ENCODE peak calls at places on chromosomes 13 and 19, in six cellular contexts. One of them, this sample, is unnamed.

GRCh38 chr13:48155850-48156249 is 60.9 kb upstream of the MED4 start:
- DNase-seq in fibroblast of lung: peak; percentile 73
- DNase-seq in GM23248: peak; percentile 82
- DNase-seq in H9: no peak
- DNase-seq in neuronal stem cell: no peak
- DNase-seq in endodermal cell: no peak
- DNase-seq in this sample: peak; percentile 72

GRCh38 chr13:79306650-79307049 is 99.4 kb downstream of the RBM26 start:
- DNase-seq in fibroblast of lung: no peak
- DNase-seq in GM23248: no peak
- DNase-seq in H9: no peak
- DNase-seq in neuronal stem cell: no peak
- DNase-seq in endodermal cell: no peak
- DNase-seq in this sample: no peak

GRCh38 chr13:35804901-35805300 is 326.3 kb downstream of the DCLK1 start:
- DNase-seq in fibroblast of lung: peak; percentile 45
- DNase-seq in GM23248: peak; percentile 57
- DNase-seq in H9: no peak
- DNase-seq in neuronal stem cell: no peak
- DNase-seq in endodermal cell: no peak
- DNase-seq in this sample: no peak

GRCh38 chr19:4455742-4456565 is 1.6 kb downstream of the UBXN6 start:
- DNase-seq in fibroblast of lung: peak; percentile 61
- DNase-seq in GM23248: peak; percentile 92
- DNase-seq in H9: no peak
- DNase-seq in neuronal stem cell: no peak
- DNase-seq in endodermal cell: peak; percentile 56
- DNase-seq in this sample: peak; percentile 41

GRCh38 chr19:45528744-45529453 is 21.6 kb downstream of the VASP start:
- DNase-seq in fibroblast of lung: peak; percentile 44
- DNase-seq in GM23248: no peak
- DNase-seq in H9: peak; percentile 95
- DNase-seq in neuronal stem cell: no peak
- DNase-seq in endodermal cell: peak; percentile 97
- DNase-seq in this sample: peak; percentile 86

GRCh38 chr13:61768175-61768574 is 352.5 kb upstream of the PCDH20 start:
- DNase-seq in fibroblast of lung: no peak
- DNase-seq in GM23248: no peak
- DNase-seq in H9: no peak
- DNase-seq in neuronal stem cell: no peak
- DNase-seq in endodermal cell: no peak
- DNase-seq in this sample: no peak

GRCh38 chr19:41193420-41194156 is 569 bp downstream of the CYP2S1 start:
- DNase-seq in fibroblast of lung: no peak
- DNase-seq in GM23248: no peak
- DNase-seq in H9: no peak
- DNase-seq in neuronal stem cell: no peak
- DNase-seq in endodermal cell: peak; percentile 70
- DNase-seq in this sample: peak; percentile 10

GRCh38 chr19:28426902-28427232 is 786.1 kb downstream of the UQCRFS1 start:
- DNase-seq in fibroblast of lung: peak; percentile 80
- DNase-seq in GM23248: peak; percentile 66
- DNase-seq in H9: peak; percentile 73
- DNase-seq in neuronal stem cell: no peak
- DNase-seq in endodermal cell: no peak
- DNase-seq in this sample: no peak

GRCh38 chr13:95603887-95604533 is 40.5 kb downstream of the DZIP1 start:
- DNase-seq in fibroblast of lung: peak; percentile 80
- DNase-seq in GM23248: peak; percentile 10
- DNase-seq in H9: no peak
- DNase-seq in neuronal stem cell: no peak
- DNase-seq in endodermal cell: no peak
- DNase-seq in this sample: peak; percentile 85

GRCh38 chr19:6995054-6995453 is 26.2 kb downstream of the MBD3L2B start:
- DNase-seq in fibroblast of lung: no peak
- DNase-seq in GM23248: no peak
- DNase-seq in H9: no peak
- DNase-seq in neuronal stem cell: no peak
- DNase-seq in endodermal cell: no peak
- DNase-seq in this sample: no peak

GRCh38 chr13:73215807-73216206 is 157.0 kb downstream of the KLF5 start:
- DNase-seq in fibroblast of lung: peak; percentile 91
- DNase-seq in GM23248: peak; percentile 71
- DNase-seq in H9: no peak
- DNase-seq in neuronal stem cell: no peak
- DNase-seq in endodermal cell: no peak
- DNase-seq in this sample: no peak

GRCh38 chr19:49852631-49853126 is 1.7 kb downstream of the PTOV1 start:
- DNase-seq in fibroblast of lung: no peak
- DNase-seq in GM23248: peak; percentile 39
- DNase-seq in H9: no peak
- DNase-seq in neuronal stem cell: no peak
- DNase-seq in endodermal cell: no peak
- DNase-seq in this sample: no peak

GRCh38 chr13:73388586-73388985 is 329.8 kb downstream of the KLF5 start:
- DNase-seq in fibroblast of lung: peak; percentile 10
- DNase-seq in GM23248: no peak
- DNase-seq in H9: no peak
- DNase-seq in neuronal stem cell: no peak
- DNase-seq in endodermal cell: no peak
- DNase-seq in this sample: peak; percentile 30

GRCh38 chr13:27644302-27644701 is 22.6 kb downstream of the POLR1D start:
- DNase-seq in fibroblast of lung: peak; percentile 96
- DNase-seq in GM23248: peak; percentile 83
- DNase-seq in H9: no peak
- DNase-seq in neuronal stem cell: no peak
- DNase-seq in endodermal cell: no peak
- DNase-seq in this sample: peak; percentile 35

GRCh38 chr13:102846261-102847015 is 606 bp downstream of the ERCC5 start:
- DNase-seq in fibroblast of lung: peak; percentile 41
- DNase-seq in GM23248: peak; percentile 79
- DNase-seq in H9: peak; percentile 37
- DNase-seq in neuronal stem cell: no peak
- DNase-seq in endodermal cell: peak; percentile 53
- DNase-seq in this sample: peak; percentile 34

GRCh38 chr13:27296496-27296895 is 25.9 kb downstream of the RASL11A start:
- DNase-seq in fibroblast of lung: no peak
- DNase-seq in GM23248: no peak
- DNase-seq in H9: no peak
- DNase-seq in neuronal stem cell: no peak
- DNase-seq in endodermal cell: no peak
- DNase-seq in this sample: no peak

GRCh38 chr19:39307233-39307821 is 11.1 kb downstream of the IFNL1 start:
- DNase-seq in fibroblast of lung: no peak
- DNase-seq in GM23248: peak; percentile 43
- DNase-seq in H9: peak; percentile 83
- DNase-seq in neuronal stem cell: no peak
- DNase-seq in endodermal cell: peak; percentile 90
- DNase-seq in this sample: no peak

GRCh38 chr13:44355643-44356042 is 18.0 kb upstream of the SERP2 start:
- DNase-seq in fibroblast of lung: no peak
- DNase-seq in GM23248: no peak
- DNase-seq in H9: no peak
- DNase-seq in neuronal stem cell: no peak
- DNase-seq in endodermal cell: no peak
- DNase-seq in this sample: no peak

GRCh38 chr19:6126335-6126974 is 9.0 kb upstream of the ACSBG2 start:
- DNase-seq in fibroblast of lung: peak; percentile 63
- DNase-seq in GM23248: peak; percentile 70
- DNase-seq in H9: peak; percentile 50
- DNase-seq in neuronal stem cell: no peak
- DNase-seq in endodermal cell: peak; percentile 52
- DNase-seq in this sample: peak; percentile 94

GRCh38 chr13:53201454-53202225 is 173.0 kb downstream of the OLFM4 start:
- DNase-seq in fibroblast of lung: no peak
- DNase-seq in GM23248: peak; percentile 36
- DNase-seq in H9: peak; percentile 75
- DNase-seq in neuronal stem cell: peak; percentile 32
- DNase-seq in endodermal cell: peak; percentile 87
- DNase-seq in this sample: no peak

GRCh38 chr13:59666504-59666903 is 497.2 kb downstream of the DIAPH3 start:
- DNase-seq in fibroblast of lung: peak; percentile 3
- DNase-seq in GM23248: no peak
- DNase-seq in H9: no peak
- DNase-seq in neuronal stem cell: no peak
- DNase-seq in endodermal cell: no peak
- DNase-seq in this sample: no peak

GRCh38 chr13:105518086-105518485 is 1017.4 kb downstream of the EFNB2 start:
- DNase-seq in fibroblast of lung: peak; percentile 84
- DNase-seq in GM23248: no peak
- DNase-seq in H9: no peak
- DNase-seq in neuronal stem cell: no peak
- DNase-seq in endodermal cell: no peak
- DNase-seq in this sample: no peak

GRCh38 chr13:20331419-20331818 is 99.3 kb upstream of the GJB6 start:
- DNase-seq in fibroblast of lung: no peak
- DNase-seq in GM23248: no peak
- DNase-seq in H9: no peak
- DNase-seq in neuronal stem cell: no peak
- DNase-seq in endodermal cell: no peak
- DNase-seq in this sample: no peak

GRCh38 chr13:87810920-87811344 is 139.8 kb downstream of the SLITRK5 start:
- DNase-seq in fibroblast of lung: no peak
- DNase-seq in GM23248: no peak
- DNase-seq in H9: no peak
- DNase-seq in neuronal stem cell: no peak
- DNase-seq in endodermal cell: no peak
- DNase-seq in this sample: peak; percentile 17

GRCh38 chr19:4278010-4278409 is 1.1 kb upstream of the SHD start:
- DNase-seq in fibroblast of lung: no peak
- DNase-seq in GM23248: no peak
- DNase-seq in H9: no peak
- DNase-seq in neuronal stem cell: no peak
- DNase-seq in endodermal cell: peak; percentile 56
- DNase-seq in this sample: no peak

GRCh38 chr13:30848332-30849027 is 57.6 kb upstream of the MEDAG start:
- DNase-seq in fibroblast of lung: no peak
- DNase-seq in GM23248: no peak
- DNase-seq in H9: no peak
- DNase-seq in neuronal stem cell: no peak
- DNase-seq in endodermal cell: no peak
- DNase-seq in this sample: no peak

GRCh38 chr13:30850204-30850866 is 55.7 kb upstream of the MEDAG start:
- DNase-seq in fibroblast of lung: peak; percentile 54
- DNase-seq in GM23248: peak; percentile 73
- DNase-seq in H9: no peak
- DNase-seq in neuronal stem cell: no peak
- DNase-seq in endodermal cell: no peak
- DNase-seq in this sample: no peak

GRCh38 chr13:30849611-30850010 is 56.5 kb upstream of the MEDAG start:
- DNase-seq in fibroblast of lung: no peak
- DNase-seq in GM23248: no peak
- DNase-seq in H9: no peak
- DNase-seq in neuronal stem cell: no peak
- DNase-seq in endodermal cell: no peak
- DNase-seq in this sample: no peak

GRCh38 chr13:30851697-30852096 is 54.4 kb upstream of the MEDAG start:
- DNase-seq in fibroblast of lung: no peak
- DNase-seq in GM23248: no peak
- DNase-seq in H9: no peak
- DNase-seq in neuronal stem cell: no peak
- DNase-seq in endodermal cell: no peak
- DNase-seq in this sample: no peak

DNA sequence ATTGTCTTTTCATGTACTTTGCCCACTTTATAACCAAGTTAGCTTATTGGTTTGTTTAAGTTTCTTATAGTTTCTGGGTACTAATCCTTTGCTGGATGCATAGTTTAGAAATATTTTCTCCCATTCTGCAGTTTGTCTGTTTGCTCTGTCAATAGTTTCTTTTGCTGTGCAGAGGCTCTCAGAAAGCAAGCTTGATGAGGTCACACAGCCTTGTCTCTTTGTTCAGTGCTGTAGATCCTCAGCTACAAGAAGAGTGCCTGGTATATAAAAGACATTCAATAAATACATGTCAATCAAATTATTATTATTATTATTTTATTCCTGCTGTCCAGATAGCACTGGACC is 55.2 kb upstream of the MEDAG start:
- DNase-seq in fibroblast of lung: no peak
- DNase-seq in GM23248: peak; percentile 61
- DNase-seq in H9: no peak
- DNase-seq in neuronal stem cell: no peak
- DNase-seq in endodermal cell: no peak
- DNase-seq in this sample: no peak
- H3K9ac ChIP-seq in fibroblast of lung: no peak overlapping the region
- H3K9ac ChIP-seq in GM23248: peak overlapping the region; percentile 51
- H3K9ac ChIP-seq in H9: no peak overlapping the region
- H3K9ac ChIP-seq in neuronal stem cell: no peak overlapping the region
- H3K9ac ChIP-seq in endodermal cell: no peak overlapping the region
- H3K9ac ChIP-seq in this sample: no peak overlapping the region

DNA sequence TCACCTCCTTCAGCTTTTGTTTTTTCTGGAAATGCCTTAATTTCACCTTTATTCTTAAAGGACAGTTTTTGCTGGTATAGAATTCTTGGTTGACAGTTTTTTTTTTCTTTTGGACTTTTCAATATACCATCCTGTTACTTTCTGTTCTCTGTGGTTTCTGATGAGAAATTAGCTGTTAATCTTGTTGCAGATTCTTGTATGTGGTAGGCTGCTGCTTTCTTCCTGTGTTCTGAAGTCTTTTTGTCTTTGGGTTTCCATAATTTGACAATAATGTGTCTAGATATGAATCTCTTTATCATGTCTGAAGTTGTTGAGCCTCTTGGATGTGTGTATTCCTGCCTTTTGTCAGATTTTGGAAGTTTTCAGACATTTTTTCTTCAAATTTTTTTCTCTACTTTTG is 12.0 kb downstream of the ZNF283 start:
- DNase-seq in fibroblast of lung: no peak
- DNase-seq in GM23248: no peak
- DNase-seq in H9: no peak
- DNase-seq in neuronal stem cell: no peak
- DNase-seq in endodermal cell: no peak
- DNase-seq in this sample: no peak
- H3K9me3 ChIP-seq in fibroblast of lung: peaks cover 3% of the 10 kb centered on the region
- H3K9me3 ChIP-seq in GM23248: peaks cover 18% of the 10 kb centered on the region
- H3K9me3 ChIP-seq in H9: peaks cover 41% of the 10 kb centered on the region
- H3K9me3 ChIP-seq in neuronal stem cell: peaks cover 17% of the 10 kb centered on the region
- H3K9me3 ChIP-seq in endodermal cell: peaks cover 93% of the 10 kb centered on the region
- H3K9me3 ChIP-seq in this sample: peaks cover 29% of the 10 kb centered on the region

DNA sequence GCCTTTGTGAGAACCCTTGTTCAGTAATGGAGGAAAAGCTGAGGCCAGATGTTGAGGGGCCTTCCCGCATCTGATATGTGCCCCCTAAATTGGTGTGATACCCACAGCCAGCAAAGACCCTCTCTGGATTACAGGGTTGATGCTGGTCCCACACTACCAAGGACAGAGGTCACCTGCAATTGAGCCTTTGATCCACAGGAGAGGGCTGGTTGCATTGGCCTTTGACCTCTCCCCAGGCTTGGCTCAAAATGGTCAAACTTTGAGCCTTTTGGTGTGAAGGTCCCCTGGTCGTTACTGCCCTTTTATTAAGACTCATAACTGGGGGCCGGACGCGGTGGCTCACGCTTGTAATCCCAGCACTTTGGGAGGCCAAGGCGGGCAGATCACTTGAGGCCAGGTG is 8.4 kb upstream of the MRPL4 start:
- DNase-seq in fibroblast of lung: no peak
- DNase-seq in GM23248: no peak
- DNase-seq in H9: no peak
- DNase-seq in neuronal stem cell: no peak
- DNase-seq in endodermal cell: no peak
- DNase-seq in this sample: no peak
- H3K9ac ChIP-seq in fibroblast of lung: no peak overlapping the region
- H3K9ac ChIP-seq in GM23248: no peak overlapping the region
- H3K9ac ChIP-seq in H9: no peak overlapping the region
- H3K9ac ChIP-seq in neuronal stem cell: no peak overlapping the region
- H3K9ac ChIP-seq in endodermal cell: no peak overlapping the region
- H3K9ac ChIP-seq in this sample: no peak overlapping the region

GRCh38 chr13:111486331-111486730 is 165.9 kb downstream of the TEX29 start:
- DNase-seq in fibroblast of lung: no peak
- DNase-seq in GM23248: no peak
- DNase-seq in H9: no peak
- DNase-seq in neuronal stem cell: no peak
- DNase-seq in endodermal cell: no peak
- DNase-seq in this sample: no peak
- H3K9me3 ChIP-seq in fibroblast of lung: no peaks in the 10 kb centered on the region
- H3K9me3 ChIP-seq in GM23248: no peaks in the 10 kb centered on the region
- H3K9me3 ChIP-seq in H9: peaks cover 8% of the 10 kb centered on the region
- H3K9me3 ChIP-seq in neuronal stem cell: peaks cover 19% of the 10 kb centered on the region
- H3K9me3 ChIP-seq in endodermal cell: peaks cover 14% of the 10 kb centered on the region
- H3K9me3 ChIP-seq in this sample: no peaks in the 10 kb centered on the region

This sample was measured in PC-3.